ENCODE peak calls at places on chromosomes 11 and 22, in six cellular contexts. V, X, T, W, M and Y are unnamed samples.

GRCh38 chr22:33861216-33861875 is 58.9 kb downstream of the LARGE1 start:
- DNase-seq in V (no peak), X (no peak), T (no peak), W (no peak), M (no peak), Y (no peak)

GRCh38 chr11:20839231-20839630 is 169.8 kb downstream of the NELL1 start:
- DNase-seq in V (no peak), X (no peak), T (no peak), W (no peak), M (no peak), Y (no peak)

GRCh38 chr11:131186629-131187075 is 183.8 kb upstream of the NTM start:
- DNase-seq in V (no peak), X (no peak), T (no peak), W (no peak), M (peak; percentile 57), Y (no peak)

GRCh38 chr11:8810331-8811301 is 100.4 kb upstream of the AKIP1 start:
- DNase-seq in V (peak; percentile 83), X (peak; percentile 38), T (peak; percentile 89), W (peak; percentile 94), M (peak; percentile 88), Y (no peak)

GRCh38 chr22:34931026-34931425 is 134.9 kb upstream of the ISX start:
- DNase-seq in V (no peak), X (no peak), T (no peak), W (no peak), M (no peak), Y (no peak)

GRCh38 chr11:2387266-2387982 is 10.3 kb downstream of the CD81 start:
- DNase-seq in V (no peak), X (no peak), T (peak; percentile 64), W (peak; percentile 69), M (no peak), Y (no peak)

GRCh38 chr11:30424336-30424735 is 101.4 kb downstream of the ARL14EP start:
- DNase-seq in V (no peak), X (no peak), T (no peak), W (no peak), M (no peak), Y (no peak)

GRCh38 chr11:129451524-129451923 is 75.9 kb downstream of the BARX2 start:
- DNase-seq in V (no peak), X (no peak), T (no peak), W (no peak), M (no peak), Y (no peak)

GRCh38 chr11:94194712-94195111 is 66.1 kb downstream of the PANX1 start:
- DNase-seq in V (no peak), X (no peak), T (no peak), W (no peak), M (no peak), Y (no peak)

GRCh38 chr11:132430352-132431091 is 1060.1 kb downstream of the NTM start:
- DNase-seq in V (no peak), X (no peak), T (no peak), W (no peak), M (no peak), Y (no peak)

GRCh38 chr11:22371188-22371587 is 33.0 kb downstream of the SLC17A6 start:
- DNase-seq in V (no peak), X (no peak), T (no peak), W (no peak), M (no peak), Y (no peak)

GRCh38 chr11:26584818-26585217 is 12.8 kb upstream of the MUC15 start:
- DNase-seq in V (no peak), X (no peak), T (no peak), W (no peak), M (no peak), Y (no peak)

GRCh38 chr22:24473278-24473677 is 21.9 kb upstream of the UPB1 start:
- DNase-seq in V (no peak), X (no peak), T (no peak), W (no peak), M (no peak), Y (no peak)

GRCh38 chr22:21621891-21622623 is 7.8 kb downstream of the YDJC start:
- DNase-seq in V (no peak), X (no peak), T (no peak), W (no peak), M (peak; percentile 44), Y (no peak)

GRCh38 chr11:80831374-80831773 is 1390.5 kb upstream of the TENM4 start:
- DNase-seq in V (no peak), X (no peak), T (no peak), W (no peak), M (no peak), Y (no peak)

GRCh38 chr22:20457506-20458240 is 20.0 kb upstream of the SCARF2 start:
- DNase-seq in V (no peak), X (no peak), T (no peak), W (peak; percentile 57), M (peak; percentile 54), Y (no peak)

GRCh38 chr22:20458530-20459151 is 21.0 kb upstream of the SCARF2 start:
- DNase-seq in V (no peak), X (no peak), T (no peak), W (peak; percentile 30), M (peak; percentile 42), Y (no peak)

GRCh38 chr22:20456722-20457076 is 19.1 kb upstream of the SCARF2 start:
- DNase-seq in V (no peak), X (no peak), T (no peak), W (no peak), M (peak; percentile 21), Y (no peak)

GRCh38 chr22:20455709-20456063 is 18.1 kb upstream of the SCARF2 start:
- DNase-seq in V (no peak), X (no peak), T (no peak), W (no peak), M (no peak), Y (no peak)

DNA sequence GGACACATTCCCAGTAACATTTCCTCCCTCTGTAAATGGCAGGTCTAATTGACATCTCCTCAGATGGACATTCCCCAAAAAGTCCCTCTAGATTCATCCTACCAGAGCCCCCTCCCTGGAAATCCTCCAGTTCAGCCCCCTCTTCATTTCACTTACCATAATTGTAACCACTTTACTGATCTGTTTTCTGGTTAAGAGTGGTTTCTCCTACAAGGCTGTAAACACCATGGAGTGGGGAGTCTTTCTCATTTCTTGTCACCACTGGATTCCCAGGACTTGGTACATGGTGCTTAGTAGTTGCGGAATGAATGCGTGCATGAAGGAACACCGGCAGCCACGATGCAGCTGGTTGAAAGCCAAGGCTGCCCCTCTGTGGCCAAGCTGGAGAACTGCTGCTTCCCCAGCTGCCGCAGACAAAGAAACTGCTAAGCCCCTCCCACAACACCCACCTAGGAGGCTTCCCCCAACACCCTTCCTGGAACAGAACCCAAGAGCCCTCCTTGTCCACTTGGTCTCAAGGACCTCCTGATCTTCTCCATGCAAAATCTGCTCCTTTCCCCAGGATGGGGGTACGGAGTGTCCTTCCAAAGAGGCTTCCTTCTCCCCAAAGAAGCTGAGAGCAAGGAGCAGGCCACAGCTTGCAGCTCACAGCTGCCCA is 18.6 kb upstream of the SCARF2 start:
- DNase-seq in V (peak; percentile 64), X (peak; percentile 86), T (peak; percentile 76), W (peak; percentile 81), M (peak; percentile 88), Y (peak; percentile 67)
- H3K27ac ChIP-seq in V (no peak overlapping the region), X (no peak overlapping the region), T (no peak overlapping the region), W (no peak overlapping the region), M (no peak overlapping the region), Y (no peak overlapping the region)

DNA sequence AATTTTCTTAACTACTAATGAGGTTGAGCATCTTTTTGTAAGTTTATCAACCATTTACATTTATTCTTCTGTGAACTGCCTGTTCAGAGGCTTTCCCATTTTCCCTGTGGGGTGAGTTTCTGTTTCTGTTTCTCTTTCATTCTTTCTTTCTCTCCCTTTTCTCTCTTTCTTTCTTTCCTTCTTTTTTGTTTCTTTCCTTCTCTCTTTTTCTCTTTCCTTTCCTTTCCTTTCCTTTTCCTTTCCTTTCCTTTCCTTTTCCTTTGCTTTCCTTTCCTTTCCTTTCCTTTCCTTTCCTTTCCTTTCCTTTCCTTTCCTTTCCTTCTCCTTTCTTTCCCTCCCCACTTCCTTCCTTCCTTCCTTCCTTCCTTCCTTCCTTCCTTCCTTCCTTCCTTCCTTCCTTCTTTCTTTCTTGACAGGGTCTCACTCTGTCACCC is 8.0 kb upstream of the ZBED5 start:
- DNase-seq in V (no peak), X (no peak), T (no peak), W (no peak), M (no peak), Y (no peak)
- TF ChIP-seq CTCF in V (no peak), X (no peak), T (no peak), W (no peak), M (no peak), Y (no peak)

GRCh38 chr11:122259149-122259821 is 143.3 kb upstream of the BLID start:
- DNase-seq in V (no peak), X (no peak), T (no peak), W (no peak), M (no peak), Y (no peak)

GRCh38 chr11:122248130-122248529 is 132.1 kb upstream of the BLID start:
- DNase-seq in V (peak; percentile 69), X (no peak), T (no peak), W (peak; percentile 54), M (no peak), Y (no peak)

GRCh38 chr11:122248939-122249338 is 132.9 kb upstream of the BLID start:
- DNase-seq in V (no peak), X (no peak), T (no peak), W (no peak), M (no peak), Y (no peak)

GRCh38 chr11:122258446-122258994 is 142.5 kb upstream of the BLID start:
- DNase-seq in V (no peak), X (no peak), T (no peak), W (no peak), M (no peak), Y (no peak)

GRCh38 chr11:122253541-122254317 is 137.7 kb upstream of the BLID start:
- DNase-seq in V (no peak), X (no peak), T (no peak), W (no peak), M (no peak), Y (no peak)
- H3K27ac ChIP-seq in V (no peak overlapping the region), X (no peak overlapping the region), T (no peak overlapping the region), W (peak overlapping the region; percentile 19), M (no peak overlapping the region), Y (no peak overlapping the region)

GRCh38 chr11:257766-258493 is 20.3 kb upstream of the NLRP6 start:
- DNase-seq in V (no peak), X (no peak), T (no peak), W (no peak), M (no peak), Y (no peak)
- TF ChIP-seq CTCF in V (peak; percentile 11), X (no peak), T (no peak), W (no peak), M (no peak), Y (no peak)

DNA sequence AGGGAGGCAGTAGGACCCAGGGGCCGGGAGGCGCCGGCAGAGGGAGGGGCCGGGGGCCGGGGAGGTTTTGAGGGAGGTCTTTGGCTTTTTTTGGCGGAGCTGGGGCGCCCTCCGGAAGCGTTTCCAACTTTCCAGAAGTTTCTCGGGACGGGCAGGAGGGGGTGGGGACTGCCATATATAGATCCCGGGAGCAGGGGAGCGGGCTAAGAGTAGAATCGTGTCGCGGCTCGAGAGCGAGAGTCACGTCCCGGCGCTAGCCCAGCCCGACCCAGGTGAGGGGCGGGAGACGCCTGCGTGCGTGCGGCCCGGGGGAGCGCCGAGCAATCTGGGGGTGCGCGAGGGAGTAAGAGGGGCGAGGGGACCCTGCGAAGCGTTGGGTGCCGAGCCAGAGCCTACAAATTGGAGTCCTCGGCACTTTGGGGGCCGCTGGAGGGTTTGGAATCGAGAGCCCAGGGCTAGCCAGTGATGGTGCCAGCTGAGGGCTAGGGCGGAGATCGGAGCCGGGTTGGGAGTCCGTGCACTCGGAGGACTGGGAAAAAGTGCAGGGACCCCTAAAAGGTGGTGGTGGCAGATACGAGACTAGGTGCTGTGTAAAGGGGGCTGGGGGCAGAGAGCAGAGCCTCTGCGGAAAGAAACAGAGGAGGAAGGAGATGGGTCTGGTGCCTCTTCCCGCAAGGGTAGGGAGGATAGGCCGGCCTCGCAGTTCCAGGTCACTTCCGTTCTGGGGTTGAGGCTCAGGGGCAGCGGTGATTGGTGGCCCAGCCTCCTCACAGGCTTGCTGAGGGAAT is at the start of gene SERPINH1:
- DNase-seq in V (peak; percentile 84), X (peak; percentile 71), T (peak; percentile 92), W (peak; percentile 94), M (peak; percentile 92), Y (peak; percentile 49)
- H3K27ac ChIP-seq in V (peak within 1 kb of the TSS; percentile 85), X (peak within 1 kb of the TSS; percentile 92), T (peak within 1 kb of the TSS; percentile 98), W (peak within 1 kb of the TSS; percentile 98), M (peak within 1 kb of the TSS; percentile 99), Y (peak within 1 kb of the TSS; percentile 41)